ENCODE peak calls at places on chromosomes 3 and 15, in nine cellular contexts. U is endothelial cell of umbilical vein, G is mucosa of descending colon, N is HFFc6, Q is lower lobe of right lung, E is neural crest cell, F is progenitor cell of endocrine pancreas, T is PC-3, C is lower leg skin. Z is an unnamed sample.

GRCh38 chr3:121295966-121296365 is 249.8 kb downstream of the POLQ start:
- DNase-seq in T (peak), N (peak), F (no peak), Q (no peak), U (peak), E (no peak), G (no peak), C (no peak), Z (no peak)

GRCh38 chr3:114660124-114660523 is 366.3 kb downstream of the TIGIT start:
- DNase-seq in Q (no peak), E (no peak), G (no peak), C (peak), U (peak), T (no peak), F (no peak), N (peak), Z (no peak)

GRCh38 chr3:149487598-149488197 is 13.2 kb downstream of the TM4SF4 start:
- DNase-seq in T (peak), N (no peak), G (no peak), Q (no peak), F (peak), C (no peak), E (peak), U (no peak), Z (peak)

GRCh38 chr3:23096041-23096440 is 107.1 kb upstream of the UBE2E2 start:
- DNase-seq in C (no peak), Q (no peak), N (no peak), E (no peak), F (no peak), T (peak), U (no peak), G (no peak), Z (no peak)

GRCh38 chr3:146033950-146034349 is 127.0 kb downstream of the PLOD2 start:
- DNase-seq in U (no peak), C (no peak), T (no peak), N (no peak), F (no peak), G (no peak), Q (no peak), E (no peak), Z (no peak)

GRCh38 chr3:181712505-181713299 is 977 bp downstream of the SOX2 start:
- DNase-seq in T (no peak), G (no peak), F (no peak), U (peak), N (no peak), Q (no peak), E (no peak), C (no peak), Z (no peak)

GRCh38 chr15:84740691-84741090 is 7.7 kb upstream of the ZNF592 start:
- DNase-seq in Q (no peak), U (no peak), F (no peak), G (no peak), E (no peak), N (no peak), C (peak), T (no peak), Z (no peak)

GRCh38 chr3:64873400-64873799 is 185.6 kb upstream of the ADAMTS9 start:
- DNase-seq in F (no peak), C (no peak), Q (no peak), U (no peak), E (no peak), N (no peak), G (no peak), T (no peak), Z (no peak)

GRCh38 chr3:139434764-139435291 is 41.5 kb downstream of the RBP2 start:
- DNase-seq in N (peak), C (no peak), G (no peak), T (peak), E (no peak), F (no peak), U (no peak), Q (no peak), Z (no peak)

GRCh38 chr15:81297580-81298575 is 26.1 kb downstream of the STARD5 start:
- DNase-seq in N (no peak), T (peak), E (no peak), G (no peak), C (peak), Q (no peak), U (no peak), F (no peak), Z (peak)

GRCh38 chr15:58190419-58190818 is 52.2 kb downstream of the AQP9 start:
- DNase-seq in E (no peak), Q (no peak), U (no peak), T (peak), G (no peak), F (no peak), C (no peak), N (no peak), Z (no peak)

GRCh38 chr3:179027326-179027900 is 44.2 kb downstream of the ZMAT3 start:
- DNase-seq in C (no peak), Q (no peak), T (no peak), E (no peak), N (no peak), U (no peak), F (no peak), G (no peak), Z (no peak)

GRCh38 chr3:115071611-115072010 is 75.5 kb downstream of the ZBTB20 start:
- DNase-seq in Q (no peak), N (peak), E (peak), C (peak), G (no peak), U (peak), T (no peak), F (no peak), Z (no peak)

GRCh38 chr3:73148207-73148606 is 86.7 kb downstream of the EBLN2 start:
- DNase-seq in T (no peak), C (no peak), E (no peak), U (peak), G (no peak), N (no peak), F (no peak), Q (no peak), Z (no peak)

GRCh38 chr3:165526367-165526766 is 310.9 kb downstream of the BCHE start:
- DNase-seq in T (no peak), C (no peak), Q (no peak), F (no peak), E (no peak), G (no peak), U (no peak), N (no peak), Z (no peak)
- TF ChIP-seq CTCF in T (no peak), C (no peak), Q (no peak), F (peak), E (no peak), G (no peak), U (no peak), N (no peak), Z (no peak)

GRCh38 chr3:119751423-119751822 is 30.5 kb upstream of the NR1I2 start:
- DNase-seq in G (no peak), C (no peak), E (no peak), Q (no peak), T (no peak), F (no peak), N (no peak), U (peak), Z (no peak)

GRCh38 chr3:119747355-119747754 is 34.5 kb upstream of the NR1I2 start:
- DNase-seq in T (no peak), N (no peak), E (no peak), F (no peak), Q (no peak), G (no peak), U (peak), C (no peak), Z (no peak)

GRCh38 chr3:119746423-119746822 is 35.5 kb upstream of the NR1I2 start:
- DNase-seq in E (no peak), N (no peak), C (no peak), G (no peak), Q (no peak), F (no peak), U (no peak), T (no peak), Z (no peak)

GRCh38 chr3:119745942-119746341 is 36.0 kb upstream of the NR1I2 start:
- DNase-seq in F (no peak), C (no peak), Q (no peak), T (no peak), N (no peak), E (no peak), U (no peak), G (no peak), Z (no peak)

GRCh38 chr3:119748996-119749395 is 32.9 kb upstream of the NR1I2 start:
- DNase-seq in N (no peak), E (no peak), G (no peak), C (no peak), U (no peak), Q (no peak), F (no peak), T (no peak), Z (no peak)
- TF ChIP-seq CTCF in N (no peak), E (no peak), G (no peak), C (no peak), U (no peak), Q (no peak), F (no peak), T (no peak), Z (no peak)

GRCh38 chr3:126963261-126964190 is 19.4 kb upstream of the PLXNA1 start:
- DNase-seq in F (no peak), Q (no peak), T (no peak), U (no peak), C (peak), E (no peak), N (no peak), G (no peak), Z (no peak)

GRCh38 chr3:126961791-126962461 is 21.0 kb upstream of the PLXNA1 start:
- DNase-seq in E (no peak), T (no peak), Q (no peak), C (peak), G (no peak), U (no peak), N (no peak), F (no peak), Z (no peak)

GRCh38 chr3:126964261-126964660 is 18.7 kb upstream of the PLXNA1 start:
- DNase-seq in F (no peak), C (peak), N (no peak), E (no peak), U (no peak), G (no peak), Q (no peak), T (no peak), Z (no peak)

GRCh38 chr3:126961191-126961790 is 21.6 kb upstream of the PLXNA1 start:
- DNase-seq in N (no peak), F (no peak), C (peak), T (peak), G (peak), E (no peak), U (no peak), Q (peak), Z (no peak)

GRCh38 chr3:126962756-126963155 is 20.2 kb upstream of the PLXNA1 start:
- DNase-seq in C (peak), T (no peak), G (no peak), N (no peak), E (no peak), F (no peak), Q (no peak), U (no peak), Z (no peak)
- TF ChIP-seq CTCF in C (no peak), T (no peak), G (no peak), N (no peak), E (no peak), F (no peak), Q (no peak), U (no peak), Z (no peak)

GRCh38 chr15:22959451-22960101 is 20.6 kb downstream of the CYFIP1 start:
- DNase-seq in C (no peak), N (no peak), Q (no peak), E (no peak), T (no peak), G (no peak), U (no peak), F (no peak), Z (no peak)
- TF ChIP-seq CTCF in C (no peak), N (no peak), Q (no peak), E (no peak), T (no peak), G (no peak), U (no peak), F (no peak), Z (no peak)